ENCODE peak calls at places on chromosomes 11 and 22, in nine cellular contexts. O, J, Z, C, S, B, Q, U and I are unnamed samples.

GRCh38 chr11:44711772-44712608 is 14.8 kb upstream of the TSPAN18 start:
- DNase-seq in O (peak; percentile 38), J (no peak), Z (no peak), C (peak; percentile 34), S (no peak), B (no peak), Q (no peak), U (no peak), I (no peak)

GRCh38 chr22:50526849-50527801 is 1.7 kb upstream of the SCO2 start:
- DNase-seq in O (peak; percentile 77), J (no peak), Z (no peak), C (peak; percentile 67), S (peak; percentile 84), B (peak; percentile 81), Q (peak; percentile 70), U (no peak), I (peak; percentile 71)

GRCh38 chr22:39956932-39957664 is 3.1 kb upstream of the TMA7B start:
- DNase-seq in O (no peak), J (peak; percentile 71), Z (no peak), C (no peak), S (no peak), B (no peak), Q (no peak), U (no peak), I (no peak)

GRCh38 chr11:115926090-115926489 is 421.9 kb upstream of the CADM1 start:
- DNase-seq in O (no peak), J (no peak), Z (no peak), C (no peak), S (no peak), B (no peak), Q (no peak), U (no peak), I (no peak)

GRCh38 chr11:118437736-118438125 is 1.4 kb downstream of the KMT2A start:
- DNase-seq in O (peak; percentile 37), J (no peak), Z (no peak), C (peak; percentile 67), S (no peak), B (peak; percentile 74), Q (peak; percentile 51), U (no peak), I (no peak)

GRCh38 chr11:113255096-113255495 is 59.3 kb upstream of the TTC12 start:
- DNase-seq in O (no peak), J (no peak), Z (no peak), C (no peak), S (no peak), B (no peak), Q (no peak), U (no peak), I (no peak)

GRCh38 chr11:43547900-43548381 is 132.6 kb upstream of the HSD17B12 start:
- DNase-seq in O (peak; percentile 88), J (no peak), Z (no peak), C (peak; percentile 72), S (peak; percentile 14), B (peak; percentile 58), Q (no peak), U (no peak), I (no peak)

GRCh38 chr11:67276821-67277230 is 10.6 kb downstream of the GRK2 start:
- DNase-seq in O (no peak), J (no peak), Z (no peak), C (peak; percentile 59), S (no peak), B (peak; percentile 85), Q (no peak), U (no peak), I (peak; percentile 88)

GRCh38 chr11:121497176-121497995 is 44.6 kb upstream of the SORL1-AS1 start:
- DNase-seq in O (no peak), J (no peak), Z (no peak), C (peak; percentile 28), S (no peak), B (no peak), Q (no peak), U (no peak), I (no peak)

GRCh38 chr11:119509969-119510401 is 87.0 kb upstream of the THY1 start:
- DNase-seq in O (no peak), J (peak; percentile 76), Z (no peak), C (no peak), S (peak; percentile 42), B (peak; percentile 12), Q (no peak), U (no peak), I (peak; percentile 36)

GRCh38 chr11:118918128-118918685 is 7.5 kb downstream of the BCL9L start:
- DNase-seq in O (peak; percentile 53), J (no peak), Z (no peak), C (peak; percentile 85), S (peak; percentile 95), B (peak; percentile 85), Q (peak; percentile 69), U (no peak), I (no peak)

GRCh38 chr11:64648551-64648950 is 57.5 kb downstream of the SLC22A12 start:
- DNase-seq in O (no peak), J (no peak), Z (no peak), C (no peak), S (no peak), B (no peak), Q (no peak), U (no peak), I (no peak)
- TF ChIP-seq CTCF in O (no peak), J (no peak), Z (no peak), C (no peak), S (no peak), B (no peak), Q (no peak), U (no peak), I (no peak)

GRCh38 chr11:75352417-75353206 is 1.2 kb upstream of the ARRB1 start:
- DNase-seq in O (no peak), J (no peak), Z (no peak), C (no peak), S (no peak), B (no peak), Q (no peak), U (no peak), I (no peak)
- TF ChIP-seq REST in O (peak; percentile 70), J (peak; percentile 58), Z (no peak), C (no peak), S (no peak), B (no peak), Q (no peak), U (no peak), I (peak; percentile 83)

DNA sequence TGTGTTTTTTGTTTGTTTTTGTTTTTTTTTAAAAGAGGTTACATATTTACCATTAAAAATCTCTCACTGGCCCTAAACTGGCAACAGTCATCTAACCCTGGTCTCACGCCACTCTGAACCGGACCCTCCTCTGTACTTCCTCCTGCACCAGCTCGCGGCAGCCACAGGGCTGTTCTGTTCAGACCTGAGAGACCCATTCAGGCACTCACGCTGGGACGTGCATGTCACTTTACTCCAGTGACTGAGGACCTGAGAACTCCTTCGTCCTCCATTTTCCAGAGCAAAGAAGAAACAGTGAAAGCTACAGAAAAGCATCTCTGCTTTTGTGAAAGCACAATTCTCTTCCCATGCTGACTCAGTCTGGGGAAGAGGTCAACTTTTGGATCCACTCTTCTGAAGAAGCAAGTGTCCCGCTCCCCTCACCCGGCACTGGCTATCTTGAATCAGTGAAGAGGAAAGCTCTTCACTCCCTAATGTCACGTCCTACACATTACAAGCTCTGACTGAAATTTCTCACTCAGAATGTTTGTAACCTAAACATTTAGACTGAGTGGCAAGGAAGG is 24.6 kb downstream of the PISD start:
- DNase-seq in O (no peak), J (no peak), Z (no peak), C (peak; percentile 37), S (no peak), B (no peak), Q (no peak), U (no peak), I (peak; percentile 90)
- H3K27ac ChIP-seq in O (no peak overlapping the region), J (peak overlapping the region; percentile 98), Z (peak overlapping the region; percentile 17), C (peak overlapping the region; percentile 66), S (no peak overlapping the region), B (peak overlapping the region; percentile 32), Q (no peak overlapping the region), U (no peak overlapping the region), I (peak overlapping the region; percentile 98)

GRCh38 chr11:9203715-9204311 is 61.3 kb downstream of the DENND5A start:
- DNase-seq in O (peak; percentile 10), J (no peak), Z (no peak), C (peak; percentile 50), S (peak; percentile 14), B (no peak), Q (peak; percentile 10), U (no peak), I (no peak)
- TF ChIP-seq CTCF in O (no peak), J (peak; percentile 36), Z (no peak), C (peak; percentile 36), S (no peak), B (peak; percentile 32), Q (peak; percentile 58), U (no peak), I (no peak)

DNA sequence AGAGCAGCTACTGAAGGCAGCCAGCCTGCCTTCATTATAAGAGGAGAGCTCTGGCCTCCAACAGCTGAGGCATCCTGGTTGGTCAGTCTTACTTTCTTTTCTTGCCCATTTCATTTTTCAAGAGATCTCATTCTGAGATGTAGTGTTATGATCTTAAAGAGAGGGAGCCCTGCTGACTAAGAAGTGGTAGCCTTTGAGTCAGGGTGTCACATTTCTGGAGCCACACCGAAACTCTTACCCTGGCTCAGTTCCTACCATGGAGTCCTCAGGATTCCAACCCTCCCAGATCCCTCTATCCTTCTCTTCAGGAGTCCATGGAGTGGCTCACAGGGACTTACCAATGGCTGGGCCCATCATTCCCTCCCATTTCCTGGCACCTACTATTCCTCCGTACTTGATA is 386.1 kb upstream of the LARGE1 start:
- DNase-seq in O (no peak), J (no peak), Z (no peak), C (no peak), S (no peak), B (no peak), Q (no peak), U (no peak), I (no peak)
- TF ChIP-seq REST in O (no peak), J (no peak), Z (no peak), C (no peak), S (no peak), B (no peak), Q (no peak), U (no peak), I (no peak)

DNA sequence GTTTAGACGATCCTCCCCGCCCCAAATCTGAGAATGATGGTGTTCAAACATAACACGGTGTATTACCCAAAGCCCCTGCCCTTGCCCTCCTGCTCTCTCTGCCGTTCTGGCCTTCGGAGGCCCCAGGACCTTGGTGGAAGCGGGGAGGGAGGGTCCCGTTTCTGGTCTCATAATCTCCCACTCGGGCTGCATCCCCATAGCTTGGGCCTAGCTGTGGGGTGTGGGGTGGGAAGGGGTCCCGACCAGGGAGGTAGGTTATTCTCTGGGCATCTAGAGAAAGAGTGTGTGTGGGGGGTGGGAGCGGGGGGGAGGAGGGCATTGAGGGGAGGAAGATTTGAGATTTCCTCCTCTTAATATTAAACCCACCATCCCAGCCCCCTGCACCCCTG is 2.3 kb downstream of the PKNOX2 start:
- DNase-seq in O (no peak), J (no peak), Z (no peak), C (no peak), S (no peak), B (no peak), Q (no peak), U (no peak), I (no peak)
- H3K27ac ChIP-seq in O (no peak overlapping the region), J (no peak overlapping the region), Z (no peak overlapping the region), C (no peak overlapping the region), S (no peak overlapping the region), B (no peak overlapping the region), Q (no peak overlapping the region), U (no peak overlapping the region), I (no peak overlapping the region)